ENCODE peak calls at places on chromosomes 3 and 15, in seven cellular contexts. L is WERI-Rb-1, O is MM.1S, F is HCT116, B is neural progenitor cell, M is ovary, K is pancreas. U is an unnamed sample.

GRCh38 chr3:81419196-81419595 is 342.2 kb downstream of the GBE1 start:
- DNase-seq in L (no peak), O (peak), F (no peak), B (no peak), M (no peak), K (no peak), U (no peak)

GRCh38 chr3:2921903-2922302 is 188.3 kb downstream of the IL5RA start:
- DNase-seq in L (no peak), O (peak), F (no peak), B (peak), M (no peak), K (no peak), U (no peak)

GRCh38 chr15:80545078-80545477 is 140.9 kb downstream of the ARNT2 start:
- DNase-seq in L (no peak), O (no peak), F (no peak), B (no peak), M (no peak), K (no peak), U (no peak)

GRCh38 chr15:68303560-68304436 is 26.3 kb downstream of the FEM1B start:
- DNase-seq in L (no peak), O (no peak), F (no peak), B (no peak), M (no peak), K (no peak), U (no peak)

GRCh38 chr3:5197470-5198312 is 10.2 kb downstream of the EDEM1 start:
- DNase-seq in L (no peak), O (peak), F (no peak), B (no peak), M (no peak), K (no peak), U (no peak)

GRCh38 chr3:169227911-169228310 is 435.6 kb downstream of the MECOM start:
- DNase-seq in L (no peak), O (peak), F (no peak), B (peak), M (no peak), K (no peak), U (no peak)

GRCh38 chr15:32682569-32682968 is 35.2 kb upstream of the GREM1 start:
- DNase-seq in L (no peak), O (no peak), F (no peak), B (no peak), M (no peak), K (no peak), U (no peak)

GRCh38 chr3:55675478-55675877 is 188.4 kb upstream of the WNT5A start:
- DNase-seq in L (no peak), O (peak), F (no peak), B (no peak), M (no peak), K (no peak), U (no peak)

GRCh38 chr3:8518138-8518537 is 16.5 kb downstream of the LMCD1 start:
- DNase-seq in L (no peak), O (no peak), F (no peak), B (no peak), M (no peak), K (no peak), U (no peak)

GRCh38 chr3:101845405-101845804 is 3.9 kb upstream of the NFKBIZ start:
- DNase-seq in L (no peak), O (no peak), F (no peak), B (no peak), M (no peak), K (no peak), U (no peak)

GRCh38 chr15:41020829-41021228 is 67.6 kb downstream of the CHAC1 start:
- DNase-seq in L (no peak), O (no peak), F (no peak), B (no peak), M (no peak), K (no peak), U (no peak)

GRCh38 chr15:41024880-41025279 is 71.6 kb downstream of the CHAC1 start:
- DNase-seq in L (no peak), O (no peak), F (no peak), B (no peak), M (no peak), K (no peak), U (no peak)

GRCh38 chr15:41024141-41024540 is 70.9 kb downstream of the CHAC1 start:
- DNase-seq in L (no peak), O (no peak), F (no peak), B (no peak), M (no peak), K (no peak), U (no peak)

GRCh38 chr15:41022487-41023090 is 69.3 kb downstream of the CHAC1 start:
- DNase-seq in L (peak), O (peak), F (peak), B (peak), M (no peak), K (peak), U (peak)

DNA sequence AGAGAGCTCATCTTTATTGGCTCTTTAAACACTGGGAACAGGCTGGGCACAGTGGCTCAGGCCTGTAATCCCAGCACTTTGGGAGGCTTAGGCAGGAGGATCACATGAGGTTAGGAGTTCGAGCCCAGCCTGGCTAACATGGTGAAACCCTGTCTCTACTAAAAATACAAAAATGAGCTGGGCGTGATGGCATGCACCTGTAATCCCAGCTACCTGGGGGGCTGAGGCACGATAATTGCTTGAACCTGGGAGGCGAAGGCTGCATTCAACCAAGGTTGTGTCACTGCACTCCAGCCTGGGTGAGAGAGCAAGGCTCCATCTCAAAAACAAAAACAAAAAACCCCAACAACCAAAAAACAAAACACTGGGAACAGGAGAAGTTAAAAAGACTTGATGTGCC is 72.1 kb downstream of the CHAC1 start:
- DNase-seq in L (no peak), O (no peak), F (no peak), B (no peak), M (no peak), K (no peak), U (no peak)
- H3K27ac ChIP-seq in L (no peak), O (no peak), F (no peak), B (no peak), M (no peak), K (no peak), U (no peak)

DNA sequence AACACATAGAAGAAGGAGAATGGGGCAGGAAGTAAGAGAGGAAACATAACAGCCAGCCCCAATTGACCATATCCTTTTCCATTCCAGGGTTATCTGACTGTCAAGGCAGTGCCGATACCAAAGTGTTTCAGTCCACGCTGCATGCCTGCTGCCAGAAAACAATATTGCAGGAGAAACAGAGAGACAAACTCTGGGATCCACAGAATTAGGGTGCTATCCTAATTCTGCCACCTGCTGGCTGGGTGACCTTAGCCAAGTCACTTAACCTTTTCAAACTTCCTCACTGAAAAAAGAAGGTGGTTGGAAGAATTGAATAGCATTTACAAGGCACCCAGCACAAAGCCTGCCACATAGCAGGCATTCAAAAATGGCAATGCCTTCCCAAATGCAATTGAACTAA is 32.0 kb downstream of the GLB1 start:
- DNase-seq in L (no peak), O (no peak), F (no peak), B (no peak), M (no peak), K (no peak), U (no peak)
- TF ChIP-seq CTCF in L (no peak), O (peak), F (no peak), B (no peak), M (no peak), K (no peak), U (no peak)

GRCh38 chr15:91865903-91866302 is 12.4 kb downstream of the SLCO3A1 start:
- DNase-seq in L (no peak), O (no peak), F (no peak), B (no peak), M (no peak), K (no peak), U (no peak)
- H3K27ac ChIP-seq in L (no peak), O (no peak), F (no peak), B (no peak), M (no peak), K (peak), U (peak)

DNA sequence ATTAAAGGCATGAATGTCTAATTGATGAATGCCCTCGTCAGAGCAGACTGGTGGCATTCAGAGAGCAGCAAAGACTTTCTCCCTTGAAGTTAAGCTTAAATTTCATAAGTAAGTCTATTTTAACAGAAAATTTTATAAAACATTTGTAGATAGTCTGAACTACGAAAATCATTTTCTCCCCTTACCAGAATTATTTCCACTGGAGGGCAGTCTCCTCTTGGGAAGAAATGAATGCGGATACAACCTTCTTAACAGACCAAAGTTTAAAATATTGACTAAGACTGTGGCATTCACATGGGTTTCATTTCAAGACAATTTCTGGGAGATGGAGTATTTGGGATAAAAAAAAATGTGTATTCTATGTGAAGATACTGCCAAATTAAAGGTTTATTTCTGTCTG is 669.0 kb downstream of the FHIT start:
- DNase-seq in L (no peak), O (no peak), F (no peak), B (no peak), M (no peak), K (no peak), U (no peak)
- TF ChIP-seq CTCF in L (no peak), O (no peak), F (peak), B (peak), M (no peak), K (no peak), U (peak)

GRCh38 chr15:45634442-45635190 is at the start of gene SQOR:
- DNase-seq in L (no peak), O (peak), F (peak), B (peak), M (peak), K (peak), U (peak)
- H3K27ac ChIP-seq in L (no peak), O (peak), F (peak), B (no peak), M (peak), K (peak), U (peak)

GRCh38 chr15:92228830-92229229 is 164.9 kb upstream of the ST8SIA2 start:
- DNase-seq in L (no peak), O (no peak), F (no peak), B (no peak), M (no peak), K (no peak), U (no peak)

GRCh38 chr15:92231461-92231860 is 162.2 kb upstream of the ST8SIA2 start:
- DNase-seq in L (no peak), O (no peak), F (no peak), B (no peak), M (no peak), K (no peak), U (no peak)

GRCh38 chr15:92232876-92233275 is 160.8 kb upstream of the ST8SIA2 start:
- DNase-seq in L (no peak), O (no peak), F (no peak), B (no peak), M (no peak), K (no peak), U (no peak)

DNA sequence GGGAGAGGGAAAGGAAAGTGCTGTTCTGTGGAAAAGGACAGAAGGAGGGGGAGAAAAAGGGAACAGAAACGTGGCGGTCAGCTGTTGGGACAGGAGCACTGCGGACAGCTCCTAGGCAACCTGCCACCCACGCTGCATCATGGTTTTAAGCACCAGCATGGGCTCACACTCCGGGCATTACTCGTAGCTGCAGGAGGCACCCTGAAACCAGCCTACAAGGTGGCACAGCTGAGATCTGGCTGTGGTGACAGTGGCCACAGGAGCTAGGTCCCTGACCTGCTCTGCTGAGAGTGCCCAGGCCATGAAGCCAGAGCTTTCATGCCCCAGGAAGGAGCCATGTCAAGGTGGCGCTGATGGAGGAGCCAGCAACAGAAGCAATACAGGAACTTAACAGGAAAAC is 161.4 kb upstream of the ST8SIA2 start:
- DNase-seq in L (no peak), O (no peak), F (no peak), B (no peak), M (no peak), K (no peak), U (no peak)
- TF ChIP-seq CTCF in L (no peak), O (no peak), F (no peak), B (no peak), M (no peak), K (no peak), U (no peak)

GRCh38 chr3:197746801-197747237 is 2.9 kb upstream of the FYTTD1 start:
- DNase-seq in L (no peak), O (no peak), F (no peak), B (no peak), M (no peak), K (no peak), U (no peak)
- H3K27ac ChIP-seq in L (no peak), O (no peak), F (no peak), B (no peak), M (no peak), K (no peak), U (peak)

U was measured in dorsolateral prefrontal cortex.